ENCODE peak calls at places on chromosomes 2 and 18, in six cellular contexts. T, G, H, X, A and K are unnamed samples.

GRCh38 chr2:14941151-14941631 is 308.7 kb downstream of the LRATD1 start:
- DNase-seq in G (peak), X (no peak), A (no peak), T (no peak), H (no peak), K (no peak)

GRCh38 chr18:24209558-24209957 is 70.7 kb downstream of the CABYR start:
- DNase-seq in G (peak), T (no peak), H (no peak), X (no peak), A (no peak), K (peak)

GRCh38 chr2:207226243-207226642 is 60.5 kb upstream of the KLF7 start:
- DNase-seq in T (no peak), H (no peak), G (peak), A (no peak), X (no peak), K (no peak)

GRCh38 chr2:219636144-219636915 is 8.9 kb downstream of the SLC4A3 start:
- DNase-seq in H (no peak), A (no peak), X (no peak), T (no peak), G (no peak), K (no peak)

GRCh38 chr2:241582806-241583205 is 24.3 kb downstream of the BOK start:
- DNase-seq in T (no peak), X (no peak), A (no peak), G (no peak), H (no peak), K (no peak)

GRCh38 chr2:64862623-64863022 is 126.6 kb upstream of the SLC1A4 start:
- DNase-seq in H (no peak), G (no peak), T (no peak), A (no peak), X (no peak), K (peak)

GRCh38 chr2:131104487-131105155 is 515 bp upstream of the PLEKHB2 start:
- DNase-seq in A (peak), G (peak), X (peak), H (peak), T (peak), K (peak)

GRCh38 chr2:199869653-199870052 is 18.7 kb upstream of the FTCDNL1 start:
- DNase-seq in A (no peak), X (no peak), T (no peak), H (no peak), G (no peak), K (no peak)

GRCh38 chr2:181203412-181203811 is 223.0 kb downstream of the UBE2E3 start:
- DNase-seq in A (peak), G (peak), H (no peak), X (no peak), T (peak), K (peak)